ENCODE peak calls at places on chromosomes 12 and 14, in six cellular contexts. W is IMR-90, L is uterus, X is transverse colon, B is endothelial cell of umbilical vein, H is A549. R is an unnamed sample.

GRCh38 chr12:122137681-122138080 is 36.3 kb downstream of the IL31 start:
- DNase-seq in W (no peak), L (no peak), X (no peak), B (no peak), H (no peak), R (no peak)

GRCh38 chr12:86193931-86194330 is 62.3 kb downstream of the MGAT4C start:
- DNase-seq in W (peak; percentile 66), L (no peak), X (no peak), B (peak; percentile 59), H (no peak), R (no peak)

GRCh38 chr12:95516757-95517156 is 34.5 kb downstream of the USP44 start:
- DNase-seq in W (peak; percentile 55), L (no peak), X (no peak), B (no peak), H (no peak), R (no peak)

GRCh38 chr12:84128117-84128991 is 784.2 kb downstream of the SLC6A15 start:
- DNase-seq in W (no peak), L (no peak), X (no peak), B (no peak), H (no peak), R (no peak)

GRCh38 chr14:100708349-100709217 is 18.1 kb upstream of the DLK1 start:
- DNase-seq in W (peak; percentile 22), L (peak; percentile 83), X (peak; percentile 56), B (no peak), H (no peak), R (peak; percentile 7)

GRCh38 chr12:92538970-92539749 is 163.6 kb upstream of the PLEKHG7 start:
- DNase-seq in W (peak; percentile 80), L (no peak), X (no peak), B (peak; percentile 95), H (peak; percentile 58), R (no peak)

GRCh38 chr12:69052613-69053408 is 119.8 kb upstream of the CPM start:
- DNase-seq in W (peak; percentile 83), L (no peak), X (no peak), B (peak; percentile 62), H (peak; percentile 81), R (no peak)

GRCh38 chr12:132400011-132400641 is 70.7 kb upstream of the GALNT9 start:
- DNase-seq in W (no peak), L (no peak), X (no peak), B (no peak), H (no peak), R (no peak)

GRCh38 chr14:99510556-99511139 is 29.4 kb downstream of the CCNK start:
- DNase-seq in W (no peak), L (no peak), X (no peak), B (no peak), H (no peak), R (no peak)

GRCh38 chr12:104419717-104420116 is 37.0 kb upstream of the CHST11 start:
- DNase-seq in W (no peak), L (no peak), X (no peak), B (no peak), H (no peak), R (no peak)

GRCh38 chr12:89470741-89471504 is 53.7 kb downstream of the GALNT4 start:
- DNase-seq in W (peak; percentile 68), L (no peak), X (no peak), B (peak; percentile 73), H (peak; percentile 70), R (no peak)

GRCh38 chr14:86035882-86036281 is 505.9 kb downstream of the FLRT2 start:
- DNase-seq in W (no peak), L (no peak), X (no peak), B (no peak), H (peak; percentile 31), R (no peak)

GRCh38 chr12:115464008-115464672 is 780.2 kb upstream of the TBX3 start:
- DNase-seq in W (no peak), L (no peak), X (no peak), B (no peak), H (no peak), R (no peak)

GRCh38 chr12:108629824-108630476 is 3.7 kb downstream of the SELPLG start:
- DNase-seq in W (peak; percentile 87), L (peak; percentile 63), X (no peak), B (peak; percentile 70), H (peak; percentile 58), R (no peak)

GRCh38 chr12:1644523-1645438 is 15.8 kb downstream of the WNT5B start:
- DNase-seq in W (peak; percentile 91), L (peak; percentile 82), X (peak; percentile 68), B (peak; percentile 82), H (no peak), R (peak; percentile 73)

GRCh38 chr14:104851896-104852663 is 13.0 kb upstream of the CEP170B start:
- DNase-seq in W (no peak), L (no peak), X (no peak), B (no peak), H (no peak), R (no peak)

GRCh38 chr14:102822311-102822863 is 45.1 kb downstream of the TRAF3 start:
- DNase-seq in W (peak; percentile 28), L (no peak), X (no peak), B (peak; percentile 15), H (no peak), R (no peak)

GRCh38 chr12:52358575-52359350 is 8.5 kb downstream of the KRT85 start:
- DNase-seq in W (no peak), L (no peak), X (no peak), B (no peak), H (no peak), R (no peak)

GRCh38 chr14:68507544-68508081 is 285.3 kb downstream of the ZFP36L1 start:
- DNase-seq in W (no peak), L (no peak), X (no peak), B (no peak), H (no peak), R (no peak)

DNA sequence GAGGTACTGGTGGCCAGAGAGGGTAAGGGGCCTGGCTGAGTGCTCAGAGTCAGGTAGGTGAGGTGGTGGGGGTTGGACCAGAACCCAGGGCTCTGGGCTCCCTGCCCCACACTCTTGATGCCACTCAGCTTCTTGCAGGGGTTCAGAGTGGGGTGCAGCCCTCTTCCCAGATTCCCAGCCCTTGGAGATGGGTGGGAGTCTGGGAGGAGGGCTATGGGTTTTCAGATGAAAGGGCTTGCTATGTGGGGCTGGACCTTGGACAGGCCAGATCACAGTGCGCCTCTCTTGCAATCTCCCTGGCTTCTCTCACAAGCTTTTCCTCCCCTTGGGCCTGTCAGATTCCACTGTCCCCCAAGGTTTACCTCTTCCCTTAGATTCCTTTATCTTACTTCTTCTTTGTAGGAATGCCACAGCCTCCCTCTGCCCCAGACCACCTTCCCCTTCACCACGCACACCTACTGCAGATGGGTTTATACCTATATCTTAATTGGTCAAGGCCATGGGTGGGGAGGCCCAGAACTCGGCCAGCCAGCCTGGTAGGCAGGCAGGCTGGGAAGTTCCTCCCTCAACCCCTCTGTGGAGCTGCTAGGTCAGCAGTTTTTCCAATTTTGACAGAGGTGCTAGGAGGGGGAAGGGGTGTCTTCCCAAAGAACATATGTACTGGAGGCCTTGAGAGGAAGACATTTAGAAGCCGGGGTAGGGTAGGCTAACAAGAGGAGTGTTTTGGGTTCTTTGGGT is 1.3 kb downstream of the NYNRIN start:
- DNase-seq in W (no peak), L (no peak), X (no peak), B (no peak), H (no peak), R (no peak)
- H3K4me1 ChIP-seq in W (peaks cover 17% of the 10 kb centered on the region), L (peaks cover 7% of the 10 kb centered on the region), X (peaks cover 59% of the 10 kb centered on the region), B (peaks cover 32% of the 10 kb centered on the region), H (peaks cover 16% of the 10 kb centered on the region), R (peaks cover 72% of the 10 kb centered on the region)

DNA sequence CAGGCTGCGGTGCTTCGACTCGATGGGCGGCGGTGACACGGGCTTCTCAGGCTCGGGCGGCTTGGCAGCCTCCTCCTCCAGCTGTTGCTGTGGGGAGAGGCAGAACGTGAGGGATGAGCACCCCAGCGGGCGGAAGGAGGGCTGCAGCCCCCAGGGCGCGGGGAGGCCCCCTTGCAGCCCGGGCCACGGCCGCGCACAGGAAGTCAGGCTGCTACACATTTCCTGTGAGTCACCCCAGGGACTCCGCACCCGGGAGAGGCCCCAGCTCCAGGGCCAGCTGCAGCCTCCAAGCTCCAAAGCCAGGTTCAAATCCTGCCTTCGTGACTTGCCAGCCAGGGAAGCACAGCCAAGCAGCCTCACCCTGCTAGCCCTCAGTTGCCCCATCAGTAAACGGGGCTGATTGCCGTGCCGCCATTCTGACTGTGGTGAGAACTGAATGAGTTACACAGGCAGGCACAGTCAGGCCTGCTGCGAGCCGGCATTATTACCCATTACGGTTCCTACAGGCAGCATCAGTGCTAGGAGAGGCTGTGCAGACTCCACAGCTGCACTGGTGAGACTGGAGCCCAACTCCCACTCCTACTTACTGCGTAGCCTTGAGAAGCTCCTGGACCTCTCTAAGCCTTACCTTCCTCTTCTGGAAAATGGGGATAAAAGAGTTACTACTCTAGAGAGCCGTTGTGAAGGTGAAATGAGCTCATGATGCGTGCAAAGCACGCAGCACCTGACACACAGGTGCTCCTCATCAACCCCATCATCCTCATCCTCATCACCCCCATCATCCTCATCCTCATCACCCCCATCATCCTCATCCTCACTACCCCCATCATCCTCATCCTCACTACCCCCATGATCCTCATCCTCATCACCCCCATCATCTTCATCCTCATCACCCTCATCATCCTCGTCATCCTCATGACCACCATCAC is 100.9 kb downstream of the NCOR2 start:
- DNase-seq in W (peak; percentile 16), L (no peak), X (peak; percentile 66), B (peak; percentile 64), H (peak; percentile 45), R (no peak)
- TF ChIP-seq POLR2A in W (no peak), L (no peak), X (no peak), B (no peak), H (no peak), R (no peak)

GRCh38 chr12:27123642-27124041 is 41.3 kb upstream of the C12orf71 start:
- DNase-seq in W (no peak), L (no peak), X (no peak), B (peak; percentile 14), H (peak; percentile 49), R (no peak)
- TF ChIP-seq CTCF in W (no peak), L (no peak), X (peak; percentile 18), B (peak; percentile 1), H (peak; percentile 43), R (no peak)

GRCh38 chr14:55581011-55581806 is 1.2 kb downstream of the KTN1 start:
- DNase-seq in W (no peak), L (peak; percentile 31), X (peak; percentile 44), B (peak; percentile 47), H (peak; percentile 44), R (no peak)

GRCh38 chr14:55578511-55578910 is 1.5 kb upstream of the KTN1 start:
- DNase-seq in W (no peak), L (no peak), X (no peak), B (no peak), H (no peak), R (no peak)

GRCh38 chr14:55579724-55580400 is at the start of gene KTN1:
- DNase-seq in W (peak; percentile 71), L (peak; percentile 80), X (peak; percentile 89), B (peak; percentile 76), H (peak; percentile 84), R (peak; percentile 63)

GRCh38 chr14:55582741-55583140 is 2.7 kb downstream of the KTN1 start:
- DNase-seq in W (no peak), L (no peak), X (no peak), B (no peak), H (no peak), R (no peak)

DNA sequence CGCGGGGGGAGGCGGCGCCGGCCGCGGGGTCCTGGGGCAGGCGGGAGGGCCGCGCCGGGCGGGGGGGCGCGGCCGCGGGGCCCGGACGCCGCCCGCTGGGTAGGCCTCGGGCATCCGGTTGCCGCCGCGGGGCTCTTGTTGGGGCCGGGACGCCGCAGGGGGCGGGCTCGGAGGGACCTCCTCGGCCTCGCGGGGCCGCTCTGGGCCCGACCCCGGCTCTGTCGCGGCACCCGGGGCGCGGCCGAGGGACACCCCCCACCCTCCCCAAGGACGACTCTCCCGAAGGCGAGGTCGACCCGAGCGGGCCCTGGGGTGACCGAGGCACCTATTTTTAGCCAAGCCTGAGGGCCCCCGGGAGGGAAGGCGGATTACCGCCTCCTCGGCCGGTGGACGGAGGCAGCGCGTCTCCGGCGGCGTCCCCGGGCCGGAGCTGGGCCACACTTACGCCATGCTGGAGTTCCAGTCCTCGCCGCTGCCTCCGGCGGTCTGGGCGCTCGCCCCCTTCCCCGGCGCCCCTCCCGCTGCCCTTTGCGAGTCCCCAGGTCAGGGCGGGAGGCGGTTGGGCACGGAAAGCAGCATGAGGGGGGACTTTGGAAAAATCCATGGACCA is 499 bp downstream of the KTN1 start:
- DNase-seq in W (no peak), L (peak; percentile 47), X (peak; percentile 47), B (peak; percentile 35), H (peak; percentile 22), R (no peak)
- H3K4me1 ChIP-seq in W (peaks cover 13% of the 10 kb centered on the region), L (no peaks in the 10 kb centered on the region), X (peaks cover 51% of the 10 kb centered on the region), B (peaks cover 12% of the 10 kb centered on the region), H (peaks cover 46% of the 10 kb centered on the region), R (peaks cover 36% of the 10 kb centered on the region)